ENCODE peak calls at places on chromosome 16, in six cellular contexts. R is activated naive CD8-positive, alpha-beta T cell treated with anti-CD3 and anti-CD28 coated beads, Interleukin-2, amount 50 U/mL, for 24 hours; B is hypothalamus; J is stimulated activated CD4-positive, alpha-beta T cell treated with anti-CD3 and anti-CD28 coated beads, Interleukin-1b, Interleukin-23, amount 100 ng/mL, for 1 hour; V is mesendoderm; D is frontal cortex. X is an unnamed sample.

GRCh38 chr16:66950437-66950836 is 10.6 kb upstream of the CES3 start:
- DNase-seq in R (no peak), V (no peak), B (no peak), D (no peak), J (no peak), X (no peak)

GRCh38 chr16:69107311-69107962 is 2.0 kb downstream of the HAS3 start:
- DNase-seq in R (no peak), D (peak; percentile 60), B (no peak), J (no peak), V (peak; percentile 35), X (no peak)

GRCh38 chr16:70267516-70267915 is 15.8 kb upstream of the EXOSC6 start:
- DNase-seq in V (peak; percentile 79), B (no peak), D (peak; percentile 37), R (no peak), J (no peak), X (no peak)

GRCh38 chr16:85192736-85193493 is 80.6 kb upstream of the CIBAR2 start:
- DNase-seq in V (no peak), B (no peak), R (no peak), D (no peak), J (no peak), X (no peak)

GRCh38 chr16:17544785-17545184 is 74.0 kb upstream of the XYLT1 start:
- DNase-seq in R (peak; percentile 43), D (no peak), J (no peak), B (no peak), V (peak; percentile 53), X (no peak)

GRCh38 chr16:66705790-66706505 is 9.4 kb upstream of the CMTM4 start:
- DNase-seq in V (no peak), B (no peak), D (peak; percentile 35), J (no peak), R (no peak), X (no peak)

GRCh38 chr16:3950343-3951193 is 70.1 kb upstream of the CREBBP start:
- DNase-seq in V (no peak), J (no peak), R (no peak), D (peak; percentile 55), B (peak; percentile 10), X (no peak)

GRCh38 chr16:23334950-23335349 is 32.8 kb downstream of the SCNN1B start:
- DNase-seq in R (no peak), V (no peak), D (no peak), B (no peak), J (no peak), X (no peak)

X was measured in CMK.